ENCODE peak calls at places on chromosome 20, in nine cellular contexts. One of them, this sample, is unnamed.

GRCh38 chr20:18724077-18724476 is 89.5 kb upstream of the SCP2D1 start:
- DNase-seq in GM13977: no peak
- DNase-seq in tibial nerve: no peak
- DNase-seq in AG04449: no peak
- DNase-seq in RPMI7951: no peak
- DNase-seq in stimulated activated CD4-positive, alpha-beta T cell treated with anti-CD3 and anti-CD28 coated beads, Interleukin-1b, Interleukin-23, amount 100 ng/mL, for 24 hours: no peak
- DNase-seq in thyroid gland: no peak
- DNase-seq in LHCN-M2: no peak
- DNase-seq in lower lobe of right lung: no peak
- DNase-seq in this sample: no peak

GRCh38 chr20:23320317-23320716 is 30.3 kb upstream of the NXT1 start:
- DNase-seq in tibial nerve: no peak
- DNase-seq in AG04449: no peak
- DNase-seq in GM13977: no peak
- DNase-seq in LHCN-M2: peak; percentile 62
- DNase-seq in lower lobe of right lung: no peak
- DNase-seq in stimulated activated CD4-positive, alpha-beta T cell treated with anti-CD3 and anti-CD28 coated beads, Interleukin-1b, Interleukin-23, amount 100 ng/mL, for 24 hours: no peak
- DNase-seq in thyroid gland: no peak
- DNase-seq in RPMI7951: peak; percentile 56
- DNase-seq in this sample: no peak

GRCh38 chr20:32189691-32190607 is 17.6 kb downstream of the PLAGL2 start:
- DNase-seq in thyroid gland: peak; percentile 59
- DNase-seq in tibial nerve: peak; percentile 41
- DNase-seq in stimulated activated CD4-positive, alpha-beta T cell treated with anti-CD3 and anti-CD28 coated beads, Interleukin-1b, Interleukin-23, amount 100 ng/mL, for 24 hours: no peak
- DNase-seq in RPMI7951: peak; percentile 51
- DNase-seq in GM13977: peak; percentile 56
- DNase-seq in AG04449: no peak
- DNase-seq in LHCN-M2: peak; percentile 24
- DNase-seq in lower lobe of right lung: peak; percentile 56
- DNase-seq in this sample: no peak

GRCh38 chr20:54368578-54368977 is 106.8 kb upstream of the DOK5 start:
- DNase-seq in stimulated activated CD4-positive, alpha-beta T cell treated with anti-CD3 and anti-CD28 coated beads, Interleukin-1b, Interleukin-23, amount 100 ng/mL, for 24 hours: no peak
- DNase-seq in GM13977: no peak
- DNase-seq in tibial nerve: no peak
- DNase-seq in lower lobe of right lung: no peak
- DNase-seq in thyroid gland: no peak
- DNase-seq in RPMI7951: peak; percentile 17
- DNase-seq in LHCN-M2: peak; percentile 1
- DNase-seq in AG04449: no peak
- DNase-seq in this sample: no peak

GRCh38 chr20:46021361-46022359 is 7.4 kb upstream of the SLC12A5 start:
- DNase-seq in LHCN-M2: no peak
- DNase-seq in lower lobe of right lung: no peak
- DNase-seq in AG04449: no peak
- DNase-seq in tibial nerve: no peak
- DNase-seq in thyroid gland: no peak
- DNase-seq in GM13977: peak; percentile 79
- DNase-seq in stimulated activated CD4-positive, alpha-beta T cell treated with anti-CD3 and anti-CD28 coated beads, Interleukin-1b, Interleukin-23, amount 100 ng/mL, for 24 hours: no peak
- DNase-seq in RPMI7951: peak; percentile 54
- DNase-seq in this sample: no peak

GRCh38 chr20:59698598-59698997 is 94.3 kb downstream of the PHACTR3 start:
- DNase-seq in tibial nerve: no peak
- DNase-seq in LHCN-M2: no peak
- DNase-seq in lower lobe of right lung: no peak
- DNase-seq in stimulated activated CD4-positive, alpha-beta T cell treated with anti-CD3 and anti-CD28 coated beads, Interleukin-1b, Interleukin-23, amount 100 ng/mL, for 24 hours: no peak
- DNase-seq in thyroid gland: no peak
- DNase-seq in RPMI7951: no peak
- DNase-seq in AG04449: no peak
- DNase-seq in GM13977: no peak
- DNase-seq in this sample: no peak

GRCh38 chr20:2640260-2640659 is 12.2 kb upstream of the NOP56 start:
- DNase-seq in lower lobe of right lung: no peak
- DNase-seq in GM13977: no peak
- DNase-seq in LHCN-M2: no peak
- DNase-seq in thyroid gland: no peak
- DNase-seq in stimulated activated CD4-positive, alpha-beta T cell treated with anti-CD3 and anti-CD28 coated beads, Interleukin-1b, Interleukin-23, amount 100 ng/mL, for 24 hours: no peak
- DNase-seq in AG04449: no peak
- DNase-seq in RPMI7951: no peak
- DNase-seq in tibial nerve: no peak
- DNase-seq in this sample: no peak

GRCh38 chr20:8254911-8255582 is 123.0 kb downstream of the PLCB1 start:
- DNase-seq in LHCN-M2: no peak
- DNase-seq in thyroid gland: no peak
- DNase-seq in GM13977: no peak
- DNase-seq in AG04449: no peak
- DNase-seq in stimulated activated CD4-positive, alpha-beta T cell treated with anti-CD3 and anti-CD28 coated beads, Interleukin-1b, Interleukin-23, amount 100 ng/mL, for 24 hours: no peak
- DNase-seq in RPMI7951: no peak
- DNase-seq in tibial nerve: no peak
- DNase-seq in lower lobe of right lung: no peak
- DNase-seq in this sample: no peak

GRCh38 chr20:63863798-63864544 is 1.1 kb upstream of the TPD52L2 start:
- DNase-seq in stimulated activated CD4-positive, alpha-beta T cell treated with anti-CD3 and anti-CD28 coated beads, Interleukin-1b, Interleukin-23, amount 100 ng/mL, for 24 hours: peak; percentile 74
- DNase-seq in RPMI7951: peak; percentile 86
- DNase-seq in LHCN-M2: peak; percentile 78
- DNase-seq in thyroid gland: peak; percentile 78
- DNase-seq in GM13977: peak; percentile 94
- DNase-seq in tibial nerve: peak; percentile 73
- DNase-seq in AG04449: no peak
- DNase-seq in lower lobe of right lung: peak; percentile 95
- DNase-seq in this sample: peak; percentile 58

GRCh38 chr20:32535953-32536823 is 48.9 kb downstream of the NOL4L start:
- DNase-seq in tibial nerve: no peak
- DNase-seq in RPMI7951: no peak
- DNase-seq in thyroid gland: peak; percentile 65
- DNase-seq in lower lobe of right lung: peak; percentile 61
- DNase-seq in LHCN-M2: no peak
- DNase-seq in GM13977: peak; percentile 92
- DNase-seq in stimulated activated CD4-positive, alpha-beta T cell treated with anti-CD3 and anti-CD28 coated beads, Interleukin-1b, Interleukin-23, amount 100 ng/mL, for 24 hours: peak; percentile 60
- DNase-seq in AG04449: no peak
- DNase-seq in this sample: peak; percentile 65

GRCh38 chr20:62482136-62482833 is 6.5 kb upstream of the GATA5 start:
- DNase-seq in RPMI7951: no peak
- DNase-seq in AG04449: no peak
- DNase-seq in LHCN-M2: no peak
- DNase-seq in tibial nerve: no peak
- DNase-seq in stimulated activated CD4-positive, alpha-beta T cell treated with anti-CD3 and anti-CD28 coated beads, Interleukin-1b, Interleukin-23, amount 100 ng/mL, for 24 hours: no peak
- DNase-seq in thyroid gland: peak; percentile 12
- DNase-seq in GM13977: no peak
- DNase-seq in lower lobe of right lung: no peak
- DNase-seq in this sample: no peak

GRCh38 chr20:57258055-57258454 is 8.4 kb downstream of the BMP7 start:
- DNase-seq in GM13977: no peak
- DNase-seq in thyroid gland: no peak
- DNase-seq in tibial nerve: no peak
- DNase-seq in lower lobe of right lung: no peak
- DNase-seq in AG04449: no peak
- DNase-seq in LHCN-M2: no peak
- DNase-seq in stimulated activated CD4-positive, alpha-beta T cell treated with anti-CD3 and anti-CD28 coated beads, Interleukin-1b, Interleukin-23, amount 100 ng/mL, for 24 hours: no peak
- DNase-seq in RPMI7951: no peak
- DNase-seq in this sample: no peak

GRCh38 chr20:50194831-50195523 is 4.3 kb downstream of the CEBPB start:
- DNase-seq in LHCN-M2: no peak
- DNase-seq in lower lobe of right lung: no peak
- DNase-seq in stimulated activated CD4-positive, alpha-beta T cell treated with anti-CD3 and anti-CD28 coated beads, Interleukin-1b, Interleukin-23, amount 100 ng/mL, for 24 hours: no peak
- DNase-seq in GM13977: no peak
- DNase-seq in AG04449: no peak
- DNase-seq in RPMI7951: no peak
- DNase-seq in thyroid gland: peak; percentile 20
- DNase-seq in tibial nerve: peak; percentile 41
- DNase-seq in this sample: no peak

GRCh38 chr20:53402233-53403005 is 191.2 kb downstream of the ZNF217 start:
- DNase-seq in lower lobe of right lung: no peak
- DNase-seq in AG04449: no peak
- DNase-seq in tibial nerve: no peak
- DNase-seq in LHCN-M2: no peak
- DNase-seq in thyroid gland: no peak
- DNase-seq in RPMI7951: no peak
- DNase-seq in stimulated activated CD4-positive, alpha-beta T cell treated with anti-CD3 and anti-CD28 coated beads, Interleukin-1b, Interleukin-23, amount 100 ng/mL, for 24 hours: peak; percentile 5
- DNase-seq in GM13977: no peak
- DNase-seq in this sample: no peak

GRCh38 chr20:1319051-1319450 is 9.9 kb downstream of the SDCBP2 start:
- DNase-seq in GM13977: no peak
- DNase-seq in LHCN-M2: no peak
- DNase-seq in thyroid gland: no peak
- DNase-seq in AG04449: no peak
- DNase-seq in RPMI7951: no peak
- DNase-seq in stimulated activated CD4-positive, alpha-beta T cell treated with anti-CD3 and anti-CD28 coated beads, Interleukin-1b, Interleukin-23, amount 100 ng/mL, for 24 hours: no peak
- DNase-seq in lower lobe of right lung: no peak
- DNase-seq in tibial nerve: no peak
- DNase-seq in this sample: no peak

GRCh38 chr20:37526238-37526838 is 1.3 kb downstream of the BLCAP start:
- DNase-seq in LHCN-M2: peak; percentile 67
- DNase-seq in AG04449: no peak
- DNase-seq in lower lobe of right lung: no peak
- DNase-seq in tibial nerve: no peak
- DNase-seq in RPMI7951: peak; percentile 69
- DNase-seq in thyroid gland: peak; percentile 37
- DNase-seq in GM13977: no peak
- DNase-seq in stimulated activated CD4-positive, alpha-beta T cell treated with anti-CD3 and anti-CD28 coated beads, Interleukin-1b, Interleukin-23, amount 100 ng/mL, for 24 hours: no peak
- DNase-seq in this sample: no peak

GRCh38 chr20:5222919-5223634 is 93.7 kb downstream of the PROKR2 start:
- DNase-seq in AG04449: peak; percentile 4
- DNase-seq in lower lobe of right lung: peak; percentile 67
- DNase-seq in LHCN-M2: peak; percentile 52
- DNase-seq in RPMI7951: peak; percentile 64
- DNase-seq in GM13977: peak; percentile 69
- DNase-seq in stimulated activated CD4-positive, alpha-beta T cell treated with anti-CD3 and anti-CD28 coated beads, Interleukin-1b, Interleukin-23, amount 100 ng/mL, for 24 hours: peak; percentile 27
- DNase-seq in thyroid gland: peak; percentile 33
- DNase-seq in tibial nerve: peak; percentile 20
- DNase-seq in this sample: peak; percentile 24

GRCh38 chr20:2748551-2749342 is 51.7 kb downstream of the CPXM1 start:
- DNase-seq in tibial nerve: no peak
- DNase-seq in AG04449: no peak
- DNase-seq in RPMI7951: no peak
- DNase-seq in lower lobe of right lung: no peak
- DNase-seq in thyroid gland: no peak
- DNase-seq in LHCN-M2: no peak
- DNase-seq in GM13977: no peak
- DNase-seq in stimulated activated CD4-positive, alpha-beta T cell treated with anti-CD3 and anti-CD28 coated beads, Interleukin-1b, Interleukin-23, amount 100 ng/mL, for 24 hours: no peak
- DNase-seq in this sample: no peak

GRCh38 chr20:13659288-13659687 is 20.6 kb upstream of the TASP1 start:
- DNase-seq in stimulated activated CD4-positive, alpha-beta T cell treated with anti-CD3 and anti-CD28 coated beads, Interleukin-1b, Interleukin-23, amount 100 ng/mL, for 24 hours: no peak
- DNase-seq in lower lobe of right lung: no peak
- DNase-seq in RPMI7951: no peak
- DNase-seq in AG04449: no peak
- DNase-seq in tibial nerve: no peak
- DNase-seq in LHCN-M2: no peak
- DNase-seq in GM13977: peak; percentile 38
- DNase-seq in thyroid gland: no peak
- DNase-seq in this sample: no peak

GRCh38 chr20:45917790-45918141 is 5.8 kb upstream of the PLTP start:
- DNase-seq in thyroid gland: no peak
- DNase-seq in LHCN-M2: peak; percentile 75
- DNase-seq in tibial nerve: peak; percentile 39
- DNase-seq in lower lobe of right lung: no peak
- DNase-seq in stimulated activated CD4-positive, alpha-beta T cell treated with anti-CD3 and anti-CD28 coated beads, Interleukin-1b, Interleukin-23, amount 100 ng/mL, for 24 hours: no peak
- DNase-seq in RPMI7951: no peak
- DNase-seq in GM13977: no peak
- DNase-seq in AG04449: no peak
- DNase-seq in this sample: no peak

GRCh38 chr20:1669304-1669703 is 11.7 kb upstream of the SIRPG start:
- DNase-seq in AG04449: no peak
- DNase-seq in stimulated activated CD4-positive, alpha-beta T cell treated with anti-CD3 and anti-CD28 coated beads, Interleukin-1b, Interleukin-23, amount 100 ng/mL, for 24 hours: no peak
- DNase-seq in RPMI7951: peak; percentile 95
- DNase-seq in LHCN-M2: peak; percentile 59
- DNase-seq in GM13977: no peak
- DNase-seq in thyroid gland: no peak
- DNase-seq in tibial nerve: no peak
- DNase-seq in lower lobe of right lung: no peak
- DNase-seq in this sample: no peak

GRCh38 chr20:21739682-21740081 is 34.2 kb downstream of the PAX1 start:
- DNase-seq in stimulated activated CD4-positive, alpha-beta T cell treated with anti-CD3 and anti-CD28 coated beads, Interleukin-1b, Interleukin-23, amount 100 ng/mL, for 24 hours: no peak
- DNase-seq in lower lobe of right lung: no peak
- DNase-seq in tibial nerve: no peak
- DNase-seq in AG04449: no peak
- DNase-seq in LHCN-M2: no peak
- DNase-seq in RPMI7951: no peak
- DNase-seq in GM13977: no peak
- DNase-seq in thyroid gland: no peak
- DNase-seq in this sample: no peak

GRCh38 chr20:43508106-43508505 is 609 bp downstream of the L3MBTL1 start:
- DNase-seq in LHCN-M2: no peak
- DNase-seq in lower lobe of right lung: no peak
- DNase-seq in AG04449: no peak
- DNase-seq in stimulated activated CD4-positive, alpha-beta T cell treated with anti-CD3 and anti-CD28 coated beads, Interleukin-1b, Interleukin-23, amount 100 ng/mL, for 24 hours: no peak
- DNase-seq in GM13977: peak; percentile 29
- DNase-seq in thyroid gland: peak; percentile 6
- DNase-seq in RPMI7951: no peak
- DNase-seq in tibial nerve: no peak
- DNase-seq in this sample: no peak

GRCh38 chr20:18705490-18705889 is 108.1 kb upstream of the SCP2D1 start:
- DNase-seq in GM13977: no peak
- DNase-seq in AG04449: peak; percentile 93
- DNase-seq in thyroid gland: no peak
- DNase-seq in lower lobe of right lung: no peak
- DNase-seq in stimulated activated CD4-positive, alpha-beta T cell treated with anti-CD3 and anti-CD28 coated beads, Interleukin-1b, Interleukin-23, amount 100 ng/mL, for 24 hours: no peak
- DNase-seq in LHCN-M2: peak; percentile 93
- DNase-seq in tibial nerve: no peak
- DNase-seq in RPMI7951: peak; percentile 93
- DNase-seq in this sample: no peak

GRCh38 chr20:41051426-41051825 is 22.8 kb downstream of the TOP1 start:
- DNase-seq in stimulated activated CD4-positive, alpha-beta T cell treated with anti-CD3 and anti-CD28 coated beads, Interleukin-1b, Interleukin-23, amount 100 ng/mL, for 24 hours: no peak
- DNase-seq in GM13977: no peak
- DNase-seq in AG04449: no peak
- DNase-seq in lower lobe of right lung: no peak
- DNase-seq in LHCN-M2: no peak
- DNase-seq in tibial nerve: no peak
- DNase-seq in RPMI7951: no peak
- DNase-seq in thyroid gland: no peak
- DNase-seq in this sample: no peak

This sample was measured in activated CD4-positive, CD25-positive, alpha-beta regulatory T cell treated with anti-CD3 and anti-CD28 coated beads, Interleukin-2, amount 50 U/mL, for 16 hours.